ENCODE peak calls at places on chromosomes 13 and 19, in six cellular contexts. U is HepG2, R is SK-N-SH, B is K562, S is H1, Y is HCT116. P is an unnamed sample.

GRCh38 chr19:46317339-46317738 is 20.5 kb downstream of the HIF3A start:
- DNase-seq in U (no peak), R (no peak), B (peak; percentile 10), S (no peak), Y (no peak), P (no peak)

GRCh38 chr13:102846261-102847015 is 606 bp downstream of the ERCC5 start:
- DNase-seq in U (peak; percentile 21), R (peak; percentile 41), B (peak; percentile 37), S (no peak), Y (peak; percentile 8), P (peak; percentile 25)

GRCh38 chr13:90534617-90535340 is 812.7 kb upstream of the MIR17HG start:
- DNase-seq in U (no peak), R (no peak), B (no peak), S (no peak), Y (no peak), P (peak; percentile 5)

GRCh38 chr19:8517551-8518442 is 3.8 kb upstream of the ZNF414 start:
- DNase-seq in U (no peak), R (no peak), B (no peak), S (no peak), Y (no peak), P (no peak)

GRCh38 chr19:1132625-1133383 is 29.0 kb downstream of the GPX4 start:
- DNase-seq in U (no peak), R (no peak), B (no peak), S (no peak), Y (no peak), P (no peak)

GRCh38 chr13:49746111-49746510 is 46.4 kb downstream of the KPNA3 start:
- DNase-seq in U (peak; percentile 85), R (no peak), B (no peak), S (no peak), Y (no peak), P (no peak)

GRCh38 chr19:5851302-5851701 is at the start of gene FUT3:
- DNase-seq in U (no peak), R (no peak), B (no peak), S (no peak), Y (no peak), P (peak; percentile 30)

GRCh38 chr19:11736696-11737095 is 2.0 kb downstream of the ZNF823 start:
- DNase-seq in U (no peak), R (peak; percentile 21), B (peak; percentile 84), S (no peak), Y (no peak), P (no peak)

GRCh38 chr19:4581381-4582111 is 22.1 kb upstream of the SEMA6B start:
- DNase-seq in U (no peak), R (peak; percentile 94), B (peak; percentile 76), S (peak; percentile 86), Y (no peak), P (peak; percentile 63)

GRCh38 chr19:1364070-1364719 is 19.5 kb upstream of the NDUFS7 start:
- DNase-seq in U (no peak), R (no peak), B (no peak), S (no peak), Y (no peak), P (no peak)

GRCh38 chr19:21143846-21144245 is 2.0 kb downstream of the ZNF431 start:
- DNase-seq in U (no peak), R (no peak), B (peak; percentile 54), S (no peak), Y (peak; percentile 24), P (no peak)

GRCh38 chr19:41294393-41294792 is 15.6 kb upstream of the CCDC97 start:
- DNase-seq in U (no peak), R (no peak), B (no peak), S (no peak), Y (no peak), P (no peak)
- TF ChIP-seq JUND in U (no peak), R (no peak), B (no peak), S (no peak), Y (no peak), P (no peak)

DNA sequence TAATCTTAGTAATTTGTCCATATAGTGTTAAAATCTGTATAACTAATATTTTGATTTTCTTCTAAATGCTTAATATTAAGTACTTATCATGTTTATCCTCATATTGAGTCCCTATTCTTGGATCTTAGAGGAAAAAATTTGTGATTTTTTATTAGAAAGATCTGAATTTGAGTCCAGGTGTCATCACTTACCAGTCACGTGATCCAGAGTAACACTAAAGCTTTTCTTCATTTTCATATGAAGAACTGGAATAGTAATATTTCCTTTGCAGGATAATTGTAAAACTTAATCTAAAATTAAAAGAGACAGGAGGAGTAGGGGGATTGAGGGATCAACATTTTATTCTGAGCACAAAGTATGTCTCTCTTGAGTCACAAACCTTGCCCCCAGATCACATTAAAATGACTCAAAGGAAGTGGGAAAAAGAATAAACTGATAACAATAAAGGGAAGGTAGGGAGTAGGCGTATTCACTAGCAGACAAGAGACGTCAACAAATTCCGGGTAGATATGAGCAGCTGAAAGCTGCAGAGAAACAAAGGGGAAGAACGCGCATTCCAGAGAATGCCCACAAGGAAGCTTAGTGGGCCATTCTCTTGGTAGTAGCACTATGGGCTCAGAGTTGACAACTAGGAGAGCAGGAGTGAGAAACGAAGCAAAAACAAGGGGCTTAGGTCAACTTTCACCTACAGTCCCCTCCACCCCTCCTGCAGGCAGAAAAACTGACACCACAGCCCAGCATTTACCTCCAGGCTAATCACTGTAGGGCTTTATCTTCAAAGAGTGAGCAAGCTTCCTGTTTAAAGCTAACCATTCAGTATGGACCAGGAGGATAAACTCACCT is 123.1 kb downstream of the SPRY2 start:
- DNase-seq in U (no peak), R (no peak), B (no peak), S (no peak), Y (no peak), P (no peak)
- TF ChIP-seq JUND in U (no peak), R (no peak), B (no peak), S (no peak), Y (no peak), P (no peak)

GRCh38 chr19:13604902-13605586 is 98.8 kb upstream of the CACNA1A start:
- DNase-seq in U (no peak), R (no peak), B (no peak), S (no peak), Y (no peak), P (no peak)

GRCh38 chr19:13610042-13610691 is 103.9 kb upstream of the CACNA1A start:
- DNase-seq in U (no peak), R (no peak), B (peak; percentile 7), S (no peak), Y (no peak), P (no peak)

GRCh38 chr19:13611596-13611995 is 105.3 kb upstream of the CACNA1A start:
- DNase-seq in U (no peak), R (no peak), B (no peak), S (no peak), Y (no peak), P (no peak)

GRCh38 chr19:13600802-13601201 is 94.5 kb upstream of the CACNA1A start:
- DNase-seq in U (no peak), R (no peak), B (no peak), S (no peak), Y (no peak), P (no peak)

DNA sequence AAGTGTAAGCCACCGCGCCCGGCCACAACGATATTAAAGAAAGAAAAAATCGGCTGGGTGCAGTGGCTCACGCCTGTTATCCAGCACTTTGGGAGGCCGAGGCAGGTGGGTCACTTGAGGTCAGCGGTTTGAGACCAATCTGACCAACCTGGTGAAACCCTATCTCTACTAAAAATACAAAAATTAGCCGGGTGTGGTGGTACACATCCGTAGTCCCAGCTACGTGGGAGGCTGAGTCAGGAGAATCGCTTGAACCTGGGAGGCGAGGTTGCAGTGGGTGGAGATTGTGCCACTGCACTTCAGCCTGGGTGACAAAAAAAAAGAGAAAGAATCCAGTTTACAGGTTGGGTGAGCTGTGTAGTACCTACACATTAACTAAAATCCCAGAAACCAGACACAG is 99.9 kb upstream of the CACNA1A start:
- DNase-seq in U (no peak), R (no peak), B (no peak), S (no peak), Y (no peak), P (no peak)
- TF ChIP-seq JUND in U (no peak), R (no peak), B (no peak), S (no peak), Y (no peak), P (no peak)

GRCh38 chr13:66809496-66809895 is 420.6 kb downstream of the PCDH9 start:
- DNase-seq in U (no peak), R (no peak), B (no peak), S (no peak), Y (no peak), P (no peak)
- TF ChIP-seq JUND in U (no peak), R (no peak), B (no peak), S (no peak), Y (no peak), P (no peak)